ENCODE peak calls at places on chromosomes 4 and X, in ten cellular contexts. R, I, H, L, Y, O, M, S, F and Z are unnamed samples.

GRCh38 chr4:56506110-56506705 is 617 bp downstream of the ARL9 start:
- DNase-seq in R (no peak), I (no peak), H (peak; percentile 2), L (no peak), Y (no peak), O (no peak), M (no peak), S (no peak), F (no peak), Z (no peak)

GRCh38 chr4:9691221-9692065 is 90.0 kb upstream of the DRD5 start:
- DNase-seq in R (peak; percentile 88), I (peak; percentile 85), H (peak; percentile 74), L (no peak), Y (peak; percentile 90), O (peak; percentile 91), M (peak; percentile 98), S (peak; percentile 97), F (peak; percentile 94), Z (peak; percentile 96)

GRCh38 chrX:119693032-119693995 is at the start of gene SEPTIN6:
- DNase-seq in R (peak; percentile 65), I (peak; percentile 72), H (peak; percentile 46), L (peak; percentile 52), Y (peak; percentile 65), O (peak; percentile 26), M (peak; percentile 67), S (peak; percentile 93), F (peak; percentile 57), Z (peak; percentile 82)

GRCh38 chrX:72021975-72022374 is 109.7 kb downstream of the RTL5 start:
- DNase-seq in R (no peak), I (peak; percentile 13), H (peak; percentile 38), L (no peak), Y (no peak), O (no peak), M (no peak), S (no peak), F (no peak), Z (peak; percentile 47)

GRCh38 chr4:119490335-119490734 is 138.3 kb downstream of the PDE5A start:
- DNase-seq in R (no peak), I (no peak), H (peak; percentile 31), L (peak; percentile 9), Y (no peak), O (no peak), M (no peak), S (no peak), F (no peak), Z (no peak)

GRCh38 chr4:53917719-53918118 is 146.7 kb downstream of the CHIC2 start:
- DNase-seq in R (no peak), I (no peak), H (peak; percentile 48), L (no peak), Y (no peak), O (no peak), M (no peak), S (no peak), F (no peak), Z (no peak)

GRCh38 chrX:37302569-37302968 is 46.6 kb upstream of the PRRG1 start:
- DNase-seq in R (no peak), I (no peak), H (peak; percentile 5), L (peak; percentile 0), Y (peak; percentile 44), O (no peak), M (peak; percentile 46), S (no peak), F (no peak), Z (no peak)

GRCh38 chr4:113618205-113618604 is 143.3 kb downstream of the CAMK2D start:
- DNase-seq in R (no peak), I (no peak), H (peak; percentile 58), L (no peak), Y (no peak), O (no peak), M (no peak), S (no peak), F (no peak), Z (no peak)

GRCh38 chrX:49172280-49172780 is 632 bp downstream of the PLP2 start:
- DNase-seq in R (no peak), I (peak; percentile 77), H (peak; percentile 59), L (peak; percentile 65), Y (peak; percentile 78), O (peak; percentile 55), M (peak; percentile 81), S (no peak), F (no peak), Z (no peak)

GRCh38 chrX:95764972-95765451 is 919.6 kb upstream of the DIAPH2 start:
- DNase-seq in R (peak; percentile 1), I (peak; percentile 1), H (peak; percentile 44), L (no peak), Y (peak; percentile 1), O (no peak), M (peak; percentile 35), S (no peak), F (peak; percentile 11), Z (no peak)

GRCh38 chr4:173448557-173448918 is 49.6 kb upstream of the SCRG1 start:
- DNase-seq in R (no peak), I (no peak), H (peak; percentile 81), L (no peak), Y (no peak), O (no peak), M (no peak), S (no peak), F (no peak), Z (no peak)

GRCh38 chr4:11769425-11769824 is 340.7 kb upstream of the HS3ST1 start:
- DNase-seq in R (no peak), I (no peak), H (peak; percentile 84), L (no peak), Y (no peak), O (no peak), M (no peak), S (no peak), F (no peak), Z (no peak)

GRCh38 chr4:11768251-11768972 is 339.7 kb upstream of the HS3ST1 start:
- DNase-seq in R (no peak), I (no peak), H (peak; percentile 26), L (no peak), Y (no peak), O (no peak), M (no peak), S (no peak), F (no peak), Z (no peak)

DNA sequence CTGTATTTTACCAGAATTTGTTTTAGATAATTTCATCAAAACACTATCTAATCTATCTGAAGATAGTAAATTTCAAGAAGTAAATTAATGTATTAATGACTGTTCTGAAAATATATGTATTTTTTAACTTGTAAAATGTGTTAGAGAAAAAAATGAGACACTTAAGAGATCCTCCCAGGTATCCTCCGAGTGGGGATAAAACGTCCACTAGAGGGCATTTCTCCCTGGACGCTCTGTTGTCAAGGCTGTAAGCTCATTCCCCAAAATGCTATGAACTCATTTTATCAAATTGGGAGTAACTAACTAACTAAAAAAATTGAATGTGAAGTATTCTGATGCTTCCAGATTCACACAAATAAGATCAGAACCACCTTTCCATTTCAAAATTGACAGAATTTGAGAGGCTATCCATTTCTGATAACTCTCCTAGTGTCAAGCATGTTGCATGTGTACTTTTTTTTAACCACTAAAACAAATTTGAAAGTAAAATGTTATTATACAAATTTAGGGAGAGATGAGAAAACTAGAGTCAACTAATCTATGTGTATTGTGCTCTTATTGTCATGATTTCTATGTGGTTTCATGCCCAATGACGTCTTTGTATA is 337.3 kb upstream of the HS3ST1 start:
- DNase-seq in R (peak; percentile 9), I (peak; percentile 21), H (peak; percentile 59), L (no peak), Y (peak; percentile 32), O (no peak), M (no peak), S (no peak), F (no peak), Z (no peak)
- TF ChIP-seq CTCF in R (peak; percentile 87), I (peak; percentile 72), H (peak; percentile 86), L (peak; percentile 81), Y (peak; percentile 67), O (peak; percentile 47), M (peak; percentile 80), S (peak; percentile 90), F (peak; percentile 81), Z (peak; percentile 92)

DNA sequence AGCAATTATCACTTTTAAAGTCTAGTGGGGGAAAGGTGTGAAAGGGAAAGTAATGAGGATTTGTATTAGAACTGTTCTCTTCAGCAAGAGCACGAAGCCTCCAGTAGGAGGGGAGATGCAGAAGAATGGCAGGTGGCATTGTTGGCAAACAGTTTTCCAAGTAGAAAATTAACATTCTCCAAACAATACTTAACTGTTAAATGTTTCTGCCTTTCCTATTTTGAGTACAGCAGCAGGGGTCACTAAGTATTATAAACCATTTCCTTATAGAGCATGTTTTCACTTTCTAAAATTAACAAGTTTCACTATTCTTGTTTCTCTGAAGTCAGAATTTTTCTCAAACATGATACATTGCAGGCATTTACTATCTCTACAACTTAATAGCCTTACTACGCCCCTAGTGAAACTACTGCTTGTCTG is 58.7 kb downstream of the LEF1 start:
- DNase-seq in R (no peak), I (peak; percentile 36), H (no peak), L (no peak), Y (no peak), O (no peak), M (no peak), S (no peak), F (no peak), Z (no peak)
- TF ChIP-seq CTCF in R (no peak), I (no peak), H (no peak), L (no peak), Y (no peak), O (no peak), M (no peak), S (no peak), F (no peak), Z (no peak)

DNA sequence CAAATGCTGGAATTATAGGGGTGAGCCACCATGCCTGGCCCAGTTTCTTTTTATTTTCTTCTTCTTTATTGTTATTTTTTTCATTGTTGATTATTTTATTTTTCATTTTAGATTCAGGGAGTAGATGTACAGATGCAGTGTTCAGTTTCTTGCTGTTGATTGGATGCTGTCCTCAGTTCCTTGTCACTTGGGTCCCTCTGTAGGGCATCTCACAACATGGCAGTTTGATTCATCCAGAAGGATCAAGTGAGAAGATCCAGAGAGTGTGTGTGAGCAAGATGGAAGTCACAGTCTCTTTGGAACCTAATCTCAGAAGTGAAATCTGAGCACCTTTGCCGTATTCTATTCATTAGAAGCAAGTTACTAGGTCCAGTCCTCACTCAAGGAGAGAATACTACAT is 20.9 kb downstream of the HMGB3 start:
- DNase-seq in R (no peak), I (no peak), H (peak; percentile 10), L (peak; percentile 25), Y (no peak), O (no peak), M (no peak), S (no peak), F (no peak), Z (no peak)
- TF ChIP-seq CTCF in R (no peak), I (no peak), H (no peak), L (peak; percentile 37), Y (no peak), O (no peak), M (peak; percentile 14), S (peak; percentile 60), F (no peak), Z (no peak)

DNA sequence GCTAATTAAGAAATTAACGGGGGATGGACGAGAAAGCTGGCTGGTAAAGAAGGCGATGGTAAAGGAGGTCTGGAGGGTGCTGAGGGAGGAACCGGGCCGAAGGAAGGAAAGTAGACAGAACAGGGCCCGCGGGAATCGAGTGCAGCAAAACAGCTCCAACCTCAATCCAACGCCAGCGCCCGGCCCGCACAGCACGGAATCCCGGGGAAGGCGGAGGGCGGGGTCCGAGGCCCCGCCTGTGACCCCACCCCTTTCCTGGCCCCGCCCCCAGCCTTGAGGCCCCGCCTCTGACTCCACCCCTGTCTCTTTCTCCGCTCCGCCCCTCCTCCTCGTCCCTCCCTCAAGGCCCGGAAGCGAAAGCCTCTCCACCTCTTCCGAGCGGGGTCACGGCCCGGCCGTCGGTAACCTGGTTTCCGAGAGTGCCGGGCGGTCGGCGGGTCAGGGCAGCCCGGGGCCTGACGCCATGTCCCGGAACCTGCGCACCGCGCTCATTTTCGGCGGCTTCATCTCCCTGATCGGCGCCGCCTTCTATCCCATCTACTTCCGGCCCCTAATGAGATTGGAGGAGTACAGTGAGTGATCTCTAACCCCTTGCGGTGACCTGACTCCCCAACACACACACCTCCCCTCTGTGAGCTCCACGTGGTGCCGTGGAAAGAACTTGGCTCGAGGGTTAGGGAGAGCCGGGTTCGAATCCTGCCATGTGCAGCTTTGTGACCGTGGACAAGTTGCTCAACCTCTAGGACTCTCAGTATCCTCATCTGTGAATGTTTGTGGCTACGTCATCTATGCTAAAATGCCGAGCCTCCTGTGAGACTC is at the start of gene SMIM20:
- DNase-seq in R (peak; percentile 86), I (peak; percentile 95), H (peak; percentile 85), L (peak; percentile 70), Y (peak; percentile 83), O (peak; percentile 85), M (peak; percentile 97), S (peak; percentile 93), F (peak; percentile 80), Z (peak; percentile 92)
- TF ChIP-seq CTCF in R (no peak), I (no peak), H (no peak), L (no peak), Y (no peak), O (no peak), M (no peak), S (no peak), F (no peak), Z (no peak)